ENCODE peak calls at places on chromosomes 5 and 9, in seven cellular contexts. One of them, this sample, is unnamed.

GRCh38 chr9:133301253-133302230 is 26.5 kb upstream of the ABO start:
- DNase-seq in AG04450: no peak
- DNase-seq in NCI-H345: no peak
- DNase-seq in left colon: no peak
- DNase-seq in NCI-H510A treated with DMSO at 0.1 percent for 48 hours: no peak
- DNase-seq in HEK293T: no peak
- DNase-seq in KBM-7: no peak
- DNase-seq in this sample: no peak

GRCh38 chr9:126397056-126397455 is 70.4 kb downstream of the MVB12B start:
- DNase-seq in KBM-7: no peak
- DNase-seq in NCI-H510A treated with DMSO at 0.1 percent for 48 hours: no peak
- DNase-seq in AG04450: no peak
- DNase-seq in HEK293T: peak
- DNase-seq in left colon: peak
- DNase-seq in NCI-H345: no peak
- DNase-seq in this sample: no peak

GRCh38 chr5:174448662-174449061 is 275.7 kb upstream of the MSX2 start:
- DNase-seq in KBM-7: no peak
- DNase-seq in AG04450: no peak
- DNase-seq in NCI-H510A treated with DMSO at 0.1 percent for 48 hours: no peak
- DNase-seq in NCI-H345: no peak
- DNase-seq in left colon: no peak
- DNase-seq in HEK293T: peak
- DNase-seq in this sample: no peak

GRCh38 chr5:9335269-9335668 is 210.6 kb downstream of the SEMA5A start:
- DNase-seq in AG04450: no peak
- DNase-seq in NCI-H510A treated with DMSO at 0.1 percent for 48 hours: no peak
- DNase-seq in left colon: no peak
- DNase-seq in NCI-H345: no peak
- DNase-seq in KBM-7: no peak
- DNase-seq in HEK293T: no peak
- DNase-seq in this sample: no peak

GRCh38 chr5:2224689-2225088 is 342.0 kb upstream of the IRX4 start:
- DNase-seq in AG04450: no peak
- DNase-seq in NCI-H510A treated with DMSO at 0.1 percent for 48 hours: no peak
- DNase-seq in left colon: no peak
- DNase-seq in KBM-7: no peak
- DNase-seq in NCI-H345: no peak
- DNase-seq in HEK293T: no peak
- DNase-seq in this sample: no peak

GRCh38 chr9:113558632-113559502 is 95.3 kb downstream of the RGS3 start:
- DNase-seq in AG04450: no peak
- DNase-seq in left colon: peak
- DNase-seq in KBM-7: no peak
- DNase-seq in NCI-H345: no peak
- DNase-seq in NCI-H510A treated with DMSO at 0.1 percent for 48 hours: no peak
- DNase-seq in HEK293T: no peak
- DNase-seq in this sample: no peak

GRCh38 chr5:671459-672328 is 21.5 kb downstream of the TPPP start:
- DNase-seq in KBM-7: peak
- DNase-seq in NCI-H345: peak
- DNase-seq in left colon: peak
- DNase-seq in AG04450: peak
- DNase-seq in NCI-H510A treated with DMSO at 0.1 percent for 48 hours: peak
- DNase-seq in HEK293T: peak
- DNase-seq in this sample: peak

GRCh38 chr5:59496524-59497134 is 396.9 kb downstream of the PDE4D start:
- DNase-seq in left colon: no peak
- DNase-seq in NCI-H345: no peak
- DNase-seq in AG04450: no peak
- DNase-seq in NCI-H510A treated with DMSO at 0.1 percent for 48 hours: no peak
- DNase-seq in KBM-7: peak
- DNase-seq in HEK293T: peak
- DNase-seq in this sample: no peak

GRCh38 chr5:141913560-141913959 is 10.1 kb upstream of the DELE1 start:
- DNase-seq in AG04450: no peak
- DNase-seq in left colon: no peak
- DNase-seq in HEK293T: no peak
- DNase-seq in NCI-H345: no peak
- DNase-seq in NCI-H510A treated with DMSO at 0.1 percent for 48 hours: no peak
- DNase-seq in KBM-7: no peak
- DNase-seq in this sample: no peak

GRCh38 chr9:35599763-35600604 is 5.1 kb upstream of the TESK1 start:
- DNase-seq in left colon: no peak
- DNase-seq in NCI-H345: no peak
- DNase-seq in HEK293T: no peak
- DNase-seq in NCI-H510A treated with DMSO at 0.1 percent for 48 hours: no peak
- DNase-seq in KBM-7: peak
- DNase-seq in AG04450: no peak
- DNase-seq in this sample: no peak

GRCh38 chr9:132014218-132014800 is 65.4 kb downstream of the MED27 start:
- DNase-seq in KBM-7: no peak
- DNase-seq in AG04450: no peak
- DNase-seq in left colon: no peak
- DNase-seq in NCI-H510A treated with DMSO at 0.1 percent for 48 hours: no peak
- DNase-seq in HEK293T: no peak
- DNase-seq in NCI-H345: no peak
- DNase-seq in this sample: no peak

GRCh38 chr5:138180183-138180782 is 1.4 kb downstream of the KIF20A start:
- DNase-seq in NCI-H345: peak
- DNase-seq in HEK293T: peak
- DNase-seq in KBM-7: peak
- DNase-seq in AG04450: peak
- DNase-seq in left colon: no peak
- DNase-seq in NCI-H510A treated with DMSO at 0.1 percent for 48 hours: peak
- DNase-seq in this sample: peak

GRCh38 chr5:43456556-43456955 is 27.1 kb downstream of the TMEM267 start:
- DNase-seq in HEK293T: no peak
- DNase-seq in NCI-H510A treated with DMSO at 0.1 percent for 48 hours: no peak
- DNase-seq in AG04450: no peak
- DNase-seq in KBM-7: no peak
- DNase-seq in NCI-H345: no peak
- DNase-seq in left colon: no peak
- DNase-seq in this sample: no peak

GRCh38 chr5:10987881-10988504 is 227.0 kb upstream of the DAP start:
- DNase-seq in HEK293T: peak
- DNase-seq in AG04450: no peak
- DNase-seq in NCI-H345: peak
- DNase-seq in KBM-7: peak
- DNase-seq in left colon: peak
- DNase-seq in NCI-H510A treated with DMSO at 0.1 percent for 48 hours: no peak
- DNase-seq in this sample: peak

GRCh38 chr9:86601697-86602096 is 247.5 kb upstream of the TUT7 start:
- DNase-seq in KBM-7: no peak
- DNase-seq in AG04450: no peak
- DNase-seq in HEK293T: no peak
- DNase-seq in NCI-H510A treated with DMSO at 0.1 percent for 48 hours: no peak
- DNase-seq in left colon: no peak
- DNase-seq in NCI-H345: no peak
- DNase-seq in this sample: no peak

GRCh38 chr9:94665606-94666005 is 26.3 kb upstream of the FBP1 start:
- DNase-seq in NCI-H345: no peak
- DNase-seq in HEK293T: no peak
- DNase-seq in AG04450: no peak
- DNase-seq in KBM-7: no peak
- DNase-seq in NCI-H510A treated with DMSO at 0.1 percent for 48 hours: no peak
- DNase-seq in left colon: no peak
- DNase-seq in this sample: no peak

GRCh38 chr5:1005904-1006655 is 2.5 kb upstream of the NKD2 start:
- DNase-seq in AG04450: no peak
- DNase-seq in KBM-7: no peak
- DNase-seq in NCI-H510A treated with DMSO at 0.1 percent for 48 hours: no peak
- DNase-seq in left colon: peak
- DNase-seq in NCI-H345: no peak
- DNase-seq in HEK293T: no peak
- DNase-seq in this sample: no peak

GRCh38 chr5:142327111-142327842 is 2.5 kb upstream of the SPRY4 start:
- DNase-seq in HEK293T: no peak
- DNase-seq in KBM-7: no peak
- DNase-seq in NCI-H345: no peak
- DNase-seq in NCI-H510A treated with DMSO at 0.1 percent for 48 hours: no peak
- DNase-seq in left colon: no peak
- DNase-seq in AG04450: no peak
- DNase-seq in this sample: no peak

GRCh38 chr5:59367791-59368394 is 525.6 kb downstream of the PDE4D start:
- DNase-seq in NCI-H510A treated with DMSO at 0.1 percent for 48 hours: peak
- DNase-seq in left colon: peak
- DNase-seq in NCI-H345: peak
- DNase-seq in KBM-7: peak
- DNase-seq in HEK293T: peak
- DNase-seq in AG04450: peak
- DNase-seq in this sample: no peak

GRCh38 chr9:93665566-93666278 is 89.3 kb downstream of the PHF2 start:
- DNase-seq in left colon: peak
- DNase-seq in NCI-H510A treated with DMSO at 0.1 percent for 48 hours: no peak
- DNase-seq in AG04450: no peak
- DNase-seq in HEK293T: no peak
- DNase-seq in KBM-7: no peak
- DNase-seq in NCI-H345: no peak
- DNase-seq in this sample: no peak

GRCh38 chr5:150142800-150143724 is 12.6 kb downstream of the PDGFRB start:
- DNase-seq in KBM-7: no peak
- DNase-seq in left colon: peak
- DNase-seq in NCI-H510A treated with DMSO at 0.1 percent for 48 hours: no peak
- DNase-seq in HEK293T: no peak
- DNase-seq in NCI-H345: no peak
- DNase-seq in AG04450: peak
- DNase-seq in this sample: no peak

GRCh38 chr9:108142504-108143201 is 653.1 kb upstream of the KLF4 start:
- DNase-seq in KBM-7: no peak
- DNase-seq in NCI-H510A treated with DMSO at 0.1 percent for 48 hours: no peak
- DNase-seq in left colon: peak
- DNase-seq in HEK293T: no peak
- DNase-seq in AG04450: no peak
- DNase-seq in NCI-H345: no peak
- DNase-seq in this sample: no peak

GRCh38 chr5:175895701-175896102 is 24.3 kb downstream of the CPLX2 start:
- DNase-seq in NCI-H345: no peak
- DNase-seq in left colon: peak
- DNase-seq in AG04450: no peak
- DNase-seq in NCI-H510A treated with DMSO at 0.1 percent for 48 hours: no peak
- DNase-seq in HEK293T: no peak
- DNase-seq in KBM-7: peak
- DNase-seq in this sample: no peak

GRCh38 chr5:134649163-134649916 is 755 bp downstream of the SEC24A start:
- DNase-seq in left colon: no peak
- DNase-seq in KBM-7: no peak
- DNase-seq in NCI-H345: no peak
- DNase-seq in HEK293T: no peak
- DNase-seq in NCI-H510A treated with DMSO at 0.1 percent for 48 hours: no peak
- DNase-seq in AG04450: no peak
- DNase-seq in this sample: no peak

This sample was measured in DMS153.